ENCODE peak calls at places on chromosomes 13 and 19, in ten cellular contexts. C, Z, D, L, R, K, Y, H, F and V are unnamed samples.

GRCh38 chr13:46126552-46127171 is 21.8 kb upstream of the CPB2 start:
- DNase-seq in C (peak; percentile 58), Z (peak; percentile 84), D (peak; percentile 56), L (peak; percentile 51), R (peak; percentile 57), K (peak; percentile 17), Y (peak; percentile 81), H (peak; percentile 85), F (peak; percentile 68), V (peak; percentile 29)

GRCh38 chr19:35587326-35587725 is 1.4 kb downstream of the PMIS2 start:
- DNase-seq in C (no peak), Z (peak; percentile 27), D (no peak), L (no peak), R (no peak), K (no peak), Y (no peak), H (no peak), F (no peak), V (no peak)

GRCh38 chr13:33514362-33514761 is 228.8 kb upstream of the STARD13 start:
- DNase-seq in C (no peak), Z (no peak), D (no peak), L (no peak), R (no peak), K (no peak), Y (no peak), H (no peak), F (no peak), V (no peak)

GRCh38 chr13:60326273-60326672 is 70.7 kb upstream of the TDRD3 start:
- DNase-seq in C (no peak), Z (no peak), D (no peak), L (no peak), R (no peak), K (no peak), Y (no peak), H (no peak), F (no peak), V (no peak)

GRCh38 chr19:42287826-42288107 is 14.2 kb upstream of the PRR19 start:
- DNase-seq in C (no peak), Z (no peak), D (no peak), L (no peak), R (no peak), K (no peak), Y (no peak), H (peak; percentile 77), F (no peak), V (no peak)

GRCh38 chr19:17095141-17095919 is 19.8 kb downstream of the MYO9B start:
- DNase-seq in C (peak; percentile 80), Z (peak; percentile 26), D (peak; percentile 73), L (peak; percentile 84), R (no peak), K (no peak), Y (no peak), H (no peak), F (peak; percentile 35), V (no peak)

GRCh38 chr13:74647211-74647610 is 513.0 kb upstream of the KLF12 start:
- DNase-seq in C (no peak), Z (no peak), D (no peak), L (no peak), R (no peak), K (no peak), Y (no peak), H (no peak), F (no peak), V (no peak)

GRCh38 chr19:31258211-31259052 is 90.8 kb downstream of the TSHZ3 start:
- DNase-seq in C (no peak), Z (no peak), D (no peak), L (no peak), R (no peak), K (no peak), Y (no peak), H (no peak), F (no peak), V (no peak)

GRCh38 chr13:49292742-49293498 is 45.2 kb downstream of the CDADC1 start:
- DNase-seq in C (no peak), Z (peak; percentile 96), D (peak; percentile 75), L (no peak), R (no peak), K (no peak), Y (peak; percentile 61), H (no peak), F (peak; percentile 96), V (no peak)

GRCh38 chr13:33381906-33382305 is 96.4 kb upstream of the STARD13 start:
- DNase-seq in C (no peak), Z (peak; percentile 63), D (no peak), L (no peak), R (no peak), K (no peak), Y (no peak), H (no peak), F (no peak), V (no peak)

GRCh38 chr19:33134571-33135041 is 2.7 kb downstream of the WDR88 start:
- DNase-seq in C (no peak), Z (no peak), D (no peak), L (no peak), R (no peak), K (no peak), Y (no peak), H (no peak), F (no peak), V (no peak)

GRCh38 chr13:26772531-26772930 is 11.9 kb upstream of the GPR12 start:
- DNase-seq in C (no peak), Z (no peak), D (no peak), L (no peak), R (no peak), K (no peak), Y (peak; percentile 52), H (no peak), F (no peak), V (no peak)

GRCh38 chr19:310781-311496 is 19.7 kb upstream of the PLPP2 start:
- DNase-seq in C (no peak), Z (no peak), D (no peak), L (no peak), R (no peak), K (no peak), Y (no peak), H (peak; percentile 77), F (no peak), V (no peak)
- TF ChIP-seq POLR2A in C (no peak), Z (no peak), D (no peak), L (no peak), R (no peak), K (no peak), Y (no peak), H (no peak), F (no peak), V (no peak)

DNA sequence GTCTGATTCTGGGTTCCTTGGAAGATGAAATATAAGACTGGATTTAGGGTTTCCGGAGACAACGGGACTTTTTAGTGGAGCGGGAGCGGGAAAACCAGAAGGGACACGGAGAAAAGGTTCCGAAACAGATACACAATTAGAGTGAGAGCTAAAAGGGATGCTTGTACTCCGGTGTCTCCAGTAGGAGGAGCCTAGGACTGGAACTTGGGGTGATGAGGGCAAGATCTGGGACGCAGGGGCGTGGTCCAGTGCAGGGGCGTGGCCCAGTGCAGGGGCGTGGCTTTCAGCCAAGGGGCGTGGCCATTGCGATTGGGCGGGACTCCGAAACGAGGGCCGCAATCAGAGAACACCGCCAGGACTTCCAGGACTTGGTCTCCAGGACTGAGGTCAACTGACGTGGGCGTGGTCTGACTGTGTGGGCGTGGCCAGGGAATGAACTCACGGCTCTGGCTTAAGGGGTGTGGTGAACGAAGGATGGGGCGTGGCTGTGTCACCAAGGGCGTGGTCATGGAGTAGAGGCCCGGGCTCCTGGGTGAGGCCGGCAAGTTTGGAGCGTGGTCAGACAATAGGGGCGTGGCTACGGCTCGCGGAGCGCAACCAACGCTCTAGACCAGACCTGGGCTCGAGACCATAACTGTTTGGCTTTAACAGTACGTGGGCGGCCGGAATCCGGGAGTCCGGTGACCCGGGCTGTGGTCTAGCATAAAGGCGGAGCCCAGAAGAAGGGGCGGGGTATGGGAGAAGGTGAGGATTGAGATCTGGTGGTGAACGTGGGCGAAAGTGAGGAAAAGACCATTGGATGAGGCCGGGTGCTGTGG is at the start of gene DKKL1:
- DNase-seq in C (peak; percentile 98), Z (peak; percentile 82), D (peak; percentile 99), L (peak; percentile 100), R (peak; percentile 99), K (peak; percentile 100), Y (peak; percentile 98), H (peak; percentile 95), F (peak; percentile 99), V (peak; percentile 96)
- TF ChIP-seq POLR2A in C (no peak), Z (no peak), D (peak; percentile 69), L (peak; percentile 79), R (no peak), K (peak; percentile 72), Y (no peak), H (no peak), F (peak; percentile 49), V (no peak)

GRCh38 chr19:1848399-1849131 is at the start of gene REXO1:
- DNase-seq in C (peak; percentile 95), Z (peak; percentile 96), D (peak; percentile 96), L (peak; percentile 96), R (peak; percentile 88), K (peak; percentile 91), Y (peak; percentile 95), H (peak; percentile 97), F (peak; percentile 87), V (peak; percentile 93)
- TF ChIP-seq POLR2A in C (no peak), Z (no peak), D (peak; percentile 59), L (peak; percentile 56), R (no peak), K (peak; percentile 61), Y (peak; percentile 74), H (no peak), F (peak; percentile 89), V (peak; percentile 52)

DNA sequence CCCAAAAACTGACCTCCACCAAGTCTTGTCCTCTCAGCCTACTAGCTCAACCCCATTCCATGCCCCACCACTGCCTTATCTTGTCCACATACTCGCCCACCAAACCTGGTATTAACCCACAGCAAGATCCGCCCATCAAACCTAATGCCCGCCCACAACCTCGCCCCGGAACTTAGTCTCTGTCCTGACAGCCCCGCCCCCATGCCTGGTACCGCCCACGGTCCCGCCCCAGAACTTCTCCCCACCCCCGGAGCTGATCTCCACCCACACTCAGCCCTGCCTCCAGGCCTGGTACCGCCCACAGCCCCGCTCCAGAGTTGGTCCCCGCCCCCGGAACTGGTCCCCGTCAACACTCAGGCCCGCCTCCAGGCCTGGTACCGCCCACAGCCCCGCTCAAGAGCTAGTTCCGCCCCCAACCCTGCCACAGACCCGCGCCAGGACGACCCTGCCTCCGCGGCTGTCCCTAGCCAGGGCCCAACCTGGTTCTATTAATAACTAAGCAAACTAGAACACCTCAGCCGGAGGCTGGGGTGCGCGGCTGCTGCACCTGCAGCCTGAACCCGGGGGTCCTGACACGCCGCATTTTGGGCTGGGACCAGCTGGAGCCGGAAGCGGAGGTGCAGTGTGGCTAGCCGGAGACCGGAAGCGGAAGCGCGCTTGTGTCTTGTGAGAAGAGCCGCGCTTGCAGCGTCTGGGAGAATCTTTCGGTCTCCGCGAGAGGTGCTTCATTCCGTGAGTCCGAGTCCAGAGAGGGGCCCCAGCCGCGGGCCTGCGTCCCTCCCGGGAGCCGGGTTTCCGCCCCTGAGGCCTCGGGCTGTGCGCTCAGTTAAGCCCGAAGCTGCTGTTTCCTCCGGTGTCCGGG is at the start of gene ZNF557:
- DNase-seq in C (peak; percentile 98), Z (peak; percentile 99), D (peak; percentile 99), L (peak; percentile 98), R (peak; percentile 96), K (peak; percentile 94), Y (peak; percentile 100), H (peak; percentile 100), F (peak; percentile 95), V (peak; percentile 78)
- TF ChIP-seq POLR2A in C (no peak), Z (no peak), D (peak; percentile 66), L (peak; percentile 42), R (no peak), K (peak; percentile 58), Y (peak; percentile 61), H (no peak), F (peak; percentile 76), V (peak; percentile 53)

GRCh38 chr19:8505680-8506401 is 3.4 kb upstream of the PRAM1 start:
- DNase-seq in C (peak; percentile 68), Z (peak; percentile 82), D (peak; percentile 83), L (peak; percentile 76), R (no peak), K (peak; percentile 68), Y (peak; percentile 90), H (peak; percentile 94), F (peak; percentile 49), V (peak; percentile 94)
- TF ChIP-seq POLR2A in C (no peak), Z (no peak), D (peak; percentile 17), L (no peak), R (peak; percentile 46), K (no peak), Y (peak; percentile 15), H (no peak), F (no peak), V (no peak)